ENCODE peak calls at places on chromosomes 3 and 15, in six cellular contexts. H is hypothalamus, B is ELR, R is cardiac fibroblast, L is NCI-H2171, A is hepatocyte. Y is an unnamed sample.

GRCh38 chr3:47394140-47394855 is 13.5 kb downstream of the PTPN23 start:
- DNase-seq in H (no peak), B (peak; percentile 66), R (peak; percentile 51), L (no peak), A (no peak), Y (peak; percentile 56)

GRCh38 chr15:23565395-23566069 is at the start of gene MKRN3:
- DNase-seq in H (peak; percentile 25), B (peak; percentile 82), R (peak; percentile 19), L (peak; percentile 72), A (no peak), Y (peak; percentile 37)

GRCh38 chr3:150960708-150961684 is 11.5 kb downstream of the CLRN1 start:
- DNase-seq in H (no peak), B (peak; percentile 13), R (no peak), L (no peak), A (no peak), Y (no peak)

GRCh38 chr15:31327674-31328424 is 1.2 kb downstream of the KLF13 start:
- DNase-seq in H (no peak), B (peak; percentile 45), R (peak; percentile 63), L (peak; percentile 70), A (peak; percentile 89), Y (peak; percentile 69)

GRCh38 chr15:79007066-79007465 is 62.2 kb upstream of the CTSH start:
- DNase-seq in H (no peak), B (peak; percentile 43), R (peak; percentile 66), L (no peak), A (peak; percentile 73), Y (no peak)

GRCh38 chr15:79853492-79854328 is 43.1 kb downstream of the MTHFS start:
- DNase-seq in H (no peak), B (peak; percentile 89), R (peak; percentile 89), L (peak; percentile 50), A (peak; percentile 88), Y (peak; percentile 94)

GRCh38 chr3:143294183-143294582 is 174.6 kb downstream of the CHST2 start:
- DNase-seq in H (no peak), B (no peak), R (no peak), L (no peak), A (no peak), Y (no peak)

GRCh38 chr3:65988440-65988839 is 50.3 kb downstream of the MAGI1 start:
- DNase-seq in H (no peak), B (no peak), R (no peak), L (no peak), A (no peak), Y (no peak)

GRCh38 chr3:75048650-75049049 is 434.2 kb upstream of the CNTN3 start:
- DNase-seq in H (no peak), B (no peak), R (no peak), L (no peak), A (no peak), Y (peak; percentile 0)

GRCh38 chr3:42095540-42095939 is 4.4 kb downstream of the TRAK1 start:
- DNase-seq in H (no peak), B (no peak), R (no peak), L (no peak), A (no peak), Y (no peak)

GRCh38 chr15:57477736-57478522 is 101.6 kb downstream of the CGNL1 start:
- DNase-seq in H (no peak), B (no peak), R (no peak), L (no peak), A (peak; percentile 71), Y (no peak)

GRCh38 chr3:170321326-170322034 is 36.0 kb upstream of the SKIL start:
- DNase-seq in H (no peak), B (no peak), R (no peak), L (peak; percentile 16), A (no peak), Y (no peak)

GRCh38 chr3:99084825-99085224 is 183.3 kb upstream of the DCBLD2 start:
- DNase-seq in H (no peak), B (peak; percentile 50), R (no peak), L (no peak), A (no peak), Y (peak; percentile 10)

GRCh38 chr15:62665449-62665848 is 377.1 kb upstream of the TPM1 start:
- DNase-seq in H (no peak), B (no peak), R (peak; percentile 89), L (no peak), A (no peak), Y (no peak)

GRCh38 chr3:97882975-97883598 is 61.3 kb downstream of the CRYBG3 start:
- DNase-seq in H (no peak), B (peak; percentile 69), R (peak; percentile 64), L (no peak), A (peak; percentile 57), Y (peak; percentile 60)

GRCh38 chr3:106825962-106826605 is 551.2 kb upstream of the CCDC54 start:
- DNase-seq in H (no peak), B (peak; percentile 62), R (peak; percentile 76), L (no peak), A (peak; percentile 23), Y (peak; percentile 89)

GRCh38 chr3:106272302-106272701 is 403.5 kb upstream of the CBLB start:
- DNase-seq in H (no peak), B (no peak), R (no peak), L (no peak), A (no peak), Y (no peak)

GRCh38 chr3:125145751-125146475 is 66.6 kb downstream of the SLC12A8 start:
- DNase-seq in H (no peak), B (no peak), R (peak; percentile 89), L (no peak), A (no peak), Y (no peak)

GRCh38 chr3:140053011-140053702 is 118.2 kb downstream of the CLSTN2 start:
- DNase-seq in H (no peak), B (no peak), R (no peak), L (no peak), A (peak; percentile 47), Y (no peak)

GRCh38 chr15:31200735-31201151 is 99.2 kb upstream of the TRPM1 start:
- DNase-seq in H (no peak), B (peak; percentile 54), R (peak; percentile 88), L (no peak), A (peak; percentile 86), Y (no peak)

GRCh38 chr3:31064021-31064420 is 169.6 kb upstream of the GADL1 start:
- DNase-seq in H (no peak), B (peak; percentile 37), R (no peak), L (no peak), A (no peak), Y (peak; percentile 53)

GRCh38 chr15:68642491-68642845 is 63.7 kb downstream of the CORO2B start:
- DNase-seq in H (no peak), B (peak; percentile 46), R (no peak), L (no peak), A (no peak), Y (no peak)

GRCh38 chr3:152943645-152944044 is 108.7 kb downstream of the P2RY1 start:
- DNase-seq in H (no peak), B (peak; percentile 56), R (peak; percentile 10), L (no peak), A (no peak), Y (no peak)

GRCh38 chr15:87871130-87871737 is 385.3 kb downstream of the NTRK3 start:
- DNase-seq in H (no peak), B (peak; percentile 66), R (no peak), L (no peak), A (no peak), Y (no peak)

GRCh38 chr3:54850484-54851003 is 77.3 kb downstream of the LRTM1 start:
- DNase-seq in H (no peak), B (no peak), R (no peak), L (no peak), A (no peak), Y (no peak)

GRCh38 chr3:148903022-148903442 is 37.9 kb downstream of the CPA3 start:
- DNase-seq in H (no peak), B (peak; percentile 69), R (no peak), L (no peak), A (no peak), Y (peak; percentile 69)

GRCh38 chr3:197501879-197502620 is 53.7 kb downstream of the BDH1 start:
- DNase-seq in H (no peak), B (peak; percentile 75), R (peak; percentile 73), L (peak; percentile 79), A (no peak), Y (no peak)

GRCh38 chr3:57152150-57152549 is 13.0 kb downstream of the IL17RD start:
- DNase-seq in H (no peak), B (no peak), R (no peak), L (no peak), A (no peak), Y (no peak)

GRCh38 chr15:30791776-30792175 is 111.9 kb upstream of the FAN1 start:
- DNase-seq in H (no peak), B (no peak), R (no peak), L (no peak), A (no peak), Y (no peak)

GRCh38 chr3:97938444-97938843 is 33.8 kb downstream of the RIOX2 start:
- DNase-seq in H (no peak), B (no peak), R (peak; percentile 14), L (no peak), A (no peak), Y (no peak)

GRCh38 chr3:189809583-189809982 is 178.4 kb downstream of the TP63 start:
- DNase-seq in H (no peak), B (no peak), R (no peak), L (no peak), A (no peak), Y (no peak)

GRCh38 chr15:70510433-70510832 is 252.9 kb downstream of the UACA start:
- DNase-seq in H (no peak), B (no peak), R (no peak), L (no peak), A (no peak), Y (no peak)

GRCh38 chr15:47778263-47778770 is 61.0 kb downstream of the SEMA6D start:
- DNase-seq in H (no peak), B (no peak), R (no peak), L (no peak), A (no peak), Y (no peak)

GRCh38 chr3:72872183-72872582 is 15.7 kb upstream of the GXYLT2 start:
- DNase-seq in H (no peak), B (peak; percentile 31), R (peak; percentile 49), L (no peak), A (no peak), Y (peak; percentile 84)

GRCh38 chr15:68312701-68313204 is 35.2 kb downstream of the FEM1B start:
- DNase-seq in H (no peak), B (peak; percentile 23), R (peak; percentile 23), L (no peak), A (no peak), Y (no peak)

GRCh38 chr3:66442254-66443249 is 58.3 kb downstream of the LRIG1 start:
- DNase-seq in H (no peak), B (peak; percentile 77), R (peak; percentile 82), L (no peak), A (peak; percentile 41), Y (peak; percentile 79)

Y was measured in foreskin fibroblast.